ENCODE peak calls at places on chromosomes 7 and 10, in seven cellular contexts. S, Q, W, X, Y, D and U are unnamed samples.

GRCh38 chr7:33748793-33749192 is 156.5 kb upstream of the BMPER start:
- DNase-seq in S (no peak), Q (no peak), W (no peak), X (no peak), Y (no peak), D (no peak), U (no peak)

GRCh38 chr10:11165591-11166543 is 148.2 kb downstream of the CELF2 start:
- DNase-seq in S (no peak), Q (peak; percentile 77), W (peak; percentile 61), X (peak; percentile 53), Y (no peak), D (peak; percentile 28), U (no peak)

GRCh38 chr7:112484671-112485097 is 3.9 kb downstream of the LSMEM1 start:
- DNase-seq in S (peak; percentile 82), Q (no peak), W (peak; percentile 56), X (no peak), Y (peak; percentile 95), D (no peak), U (no peak)

GRCh38 chr10:35372329-35372728 is 36.0 kb downstream of the CCNY start:
- DNase-seq in S (peak; percentile 39), Q (no peak), W (no peak), X (no peak), Y (no peak), D (no peak), U (no peak)

GRCh38 chr7:79414910-79415309 is 38.6 kb downstream of the MAGI2 start:
- DNase-seq in S (no peak), Q (no peak), W (no peak), X (no peak), Y (no peak), D (no peak), U (no peak)

GRCh38 chr10:68600041-68600778 is 40.1 kb downstream of the TET1 start:
- DNase-seq in S (peak; percentile 49), Q (peak; percentile 71), W (peak; percentile 76), X (peak; percentile 39), Y (peak; percentile 81), D (peak; percentile 60), U (peak; percentile 89)

GRCh38 chr10:125141860-125142484 is 18.4 kb downstream of the CTBP2 start:
- DNase-seq in S (no peak), Q (no peak), W (no peak), X (no peak), Y (no peak), D (no peak), U (no peak)

GRCh38 chr7:28211006-28211405 is 30.4 kb upstream of the JAZF1 start:
- DNase-seq in S (no peak), Q (no peak), W (no peak), X (no peak), Y (no peak), D (no peak), U (no peak)

GRCh38 chr10:67306588-67307205 is 380.9 kb downstream of the LRRTM3 start:
- DNase-seq in S (no peak), Q (no peak), W (peak; percentile 40), X (no peak), Y (peak; percentile 6), D (no peak), U (no peak)

GRCh38 chr7:31175672-31176071 is 123.6 kb downstream of the ADCYAP1R1 start:
- DNase-seq in S (no peak), Q (no peak), W (no peak), X (no peak), Y (no peak), D (no peak), U (no peak)

GRCh38 chr10:80171248-80171660 is 34.1 kb downstream of the ANXA11 start:
- DNase-seq in S (no peak), Q (peak; percentile 75), W (no peak), X (no peak), Y (no peak), D (peak; percentile 85), U (no peak)

GRCh38 chr10:111801841-111802240 is 381.7 kb downstream of the GPAM start:
- DNase-seq in S (no peak), Q (no peak), W (no peak), X (no peak), Y (no peak), D (no peak), U (no peak)

GRCh38 chr7:43535810-43536585 is 46.9 kb upstream of the STK17A start:
- DNase-seq in S (peak; percentile 48), Q (no peak), W (no peak), X (no peak), Y (peak; percentile 94), D (no peak), U (no peak)

GRCh38 chr7:73613954-73614735 is 10.2 kb downstream of the MLXIPL start:
- DNase-seq in S (no peak), Q (no peak), W (no peak), X (no peak), Y (no peak), D (no peak), U (no peak)

GRCh38 chr7:123820864-123821263 is 24.1 kb upstream of the HYAL4 start:
- DNase-seq in S (no peak), Q (no peak), W (no peak), X (no peak), Y (no peak), D (no peak), U (no peak)

GRCh38 chr10:85976267-85976793 is 390.3 kb downstream of the GRID1 start:
- DNase-seq in S (no peak), Q (no peak), W (no peak), X (no peak), Y (no peak), D (no peak), U (peak; percentile 82)

GRCh38 chr10:73916761-73917470 is 6.0 kb downstream of the PLAU start:
- DNase-seq in S (no peak), Q (no peak), W (no peak), X (no peak), Y (no peak), D (no peak), U (no peak)

GRCh38 chr10:34504534-34504933 is 310.6 kb downstream of the PARD3 start:
- DNase-seq in S (peak; percentile 48), Q (no peak), W (peak; percentile 63), X (no peak), Y (no peak), D (peak; percentile 28), U (no peak)

GRCh38 chr10:85927952-85928677 is 438.5 kb downstream of the GRID1 start:
- DNase-seq in S (no peak), Q (no peak), W (no peak), X (no peak), Y (no peak), D (no peak), U (peak; percentile 69)

GRCh38 chr7:123366991-123367390 is 167.2 kb upstream of the SLC13A1 start:
- DNase-seq in S (no peak), Q (no peak), W (no peak), X (no peak), Y (no peak), D (no peak), U (no peak)

GRCh38 chr10:79393221-79393923 is 46.1 kb downstream of the PPIF start:
- DNase-seq in S (no peak), Q (peak; percentile 39), W (no peak), X (no peak), Y (no peak), D (no peak), U (no peak)

GRCh38 chr7:105985821-105986220 is 22.8 kb downstream of the CDHR3 start:
- DNase-seq in S (no peak), Q (no peak), W (no peak), X (no peak), Y (no peak), D (no peak), U (no peak)

GRCh38 chr7:25860206-25860881 is 291.7 kb upstream of the NFE2L3 start:
- DNase-seq in S (no peak), Q (no peak), W (no peak), X (no peak), Y (no peak), D (no peak), U (no peak)

GRCh38 chr7:142384508-142384922 is 126.7 kb upstream of the PRSS58 start:
- DNase-seq in S (peak; percentile 55), Q (no peak), W (no peak), X (no peak), Y (peak; percentile 6), D (no peak), U (no peak)

GRCh38 chr10:129360046-129360445 is 107.0 kb upstream of the MGMT start:
- DNase-seq in S (no peak), Q (no peak), W (no peak), X (no peak), Y (no peak), D (no peak), U (no peak)

GRCh38 chr7:157503229-157503628 is 166.4 kb downstream of the DNAJB6 start:
- DNase-seq in S (no peak), Q (no peak), W (no peak), X (no peak), Y (no peak), D (no peak), U (peak; percentile 15)

GRCh38 chr7:78197447-78197846 is 398.9 kb downstream of the PHTF2 start:
- DNase-seq in S (peak; percentile 43), Q (no peak), W (no peak), X (no peak), Y (no peak), D (no peak), U (no peak)

GRCh38 chr7:45021604-45022296 is 21.7 kb downstream of the CCM2 start:
- DNase-seq in S (peak; percentile 50), Q (no peak), W (no peak), X (no peak), Y (no peak), D (no peak), U (no peak)

GRCh38 chr10:85319826-85320225 is 991.4 kb downstream of the CCSER2 start:
- DNase-seq in S (no peak), Q (no peak), W (no peak), X (no peak), Y (no peak), D (no peak), U (no peak)

GRCh38 chr7:15924910-15925309 is 238.4 kb upstream of the MEOX2 start:
- DNase-seq in S (no peak), Q (no peak), W (no peak), X (no peak), Y (no peak), D (no peak), U (no peak)

GRCh38 chr10:100792544-100792943 is 47.2 kb downstream of the PAX2 start:
- DNase-seq in S (no peak), Q (no peak), W (no peak), X (no peak), Y (no peak), D (no peak), U (no peak)
- TF ChIP-seq CTCF in S (no peak), Q (no peak), W (no peak), X (no peak), Y (no peak), D (no peak), U (no peak)

GRCh38 chr10:77925795-77926565 is 575 bp downstream of the DLG5 start:
- DNase-seq in S (no peak), Q (peak; percentile 86), W (peak; percentile 75), X (peak; percentile 39), Y (no peak), D (peak; percentile 73), U (peak; percentile 85)
- TF ChIP-seq CTCF in S (no peak), Q (no peak), W (no peak), X (no peak), Y (no peak), D (peak; percentile 10), U (no peak)

GRCh38 chr7:134686782-134687181 is 40.1 kb downstream of the BPGM start:
- DNase-seq in S (no peak), Q (no peak), W (peak; percentile 24), X (no peak), Y (no peak), D (no peak), U (no peak)
- TF ChIP-seq CTCF in S (no peak), Q (peak; percentile 48), W (peak; percentile 56), X (no peak), Y (peak; percentile 19), D (peak; percentile 30), U (peak; percentile 70)

GRCh38 chr7:5143935-5144903 is 45.8 kb upstream of the WIPI2 start:
- DNase-seq in S (no peak), Q (no peak), W (no peak), X (peak; percentile 16), Y (no peak), D (no peak), U (no peak)
- TF ChIP-seq CTCF in S (no peak), Q (no peak), W (no peak), X (no peak), Y (no peak), D (no peak), U (no peak)